ENCODE peak calls at places on chromosomes 5 and 9, in six cellular contexts. Z is SK-N-SH, M is GM23248, U is HCT116, V is MM.1S, B is PC-3. K is an unnamed sample.
A peak's percentile ranks its signal among the peaks of the same experiment; 100 is the strongest.

GRCh38 chr9:126017758-126018157 is 270.6 kb downstream of the PBX3 start:
- DNase-seq in M (no peak), B (no peak), V (no peak), Z (no peak), U (no peak), K (no peak)

GRCh38 chr5:137938358-137939138 is 49.3 kb downstream of the PKD2L2 start:
- DNase-seq in Z (no peak), U (no peak), M (no peak), V (no peak), B (no peak), K (no peak)

GRCh38 chr5:72842816-72843215 is 26.4 kb downstream of the TNPO1 start:
- DNase-seq in Z (no peak), V (no peak), B (peak; percentile 64), U (peak; percentile 32), M (peak; percentile 75), K (peak; percentile 27)

GRCh38 chr9:93620881-93621820 is 44.8 kb downstream of the PHF2 start:
- DNase-seq in Z (no peak), U (no peak), B (no peak), M (no peak), V (no peak), K (no peak)

GRCh38 chr9:13804532-13804931 is 509.4 kb downstream of the NFIB start:
- DNase-seq in M (no peak), U (no peak), Z (no peak), B (peak; percentile 87), V (no peak), K (no peak)

GRCh38 chr9:70480405-70480980 is 66.0 kb upstream of the KLF9 start:
- DNase-seq in V (no peak), U (no peak), B (peak; percentile 14), Z (peak; percentile 57), M (peak; percentile 80), K (peak; percentile 87)

GRCh38 chr9:36487482-36488321 is 85.0 kb upstream of the MELK start:
- DNase-seq in B (peak; percentile 90), M (peak; percentile 97), U (peak; percentile 73), V (peak; percentile 96), Z (peak; percentile 96), K (peak; percentile 98)

GRCh38 chr5:149759563-149759962 is 29.5 kb downstream of the PPARGC1B start:
- DNase-seq in V (no peak), B (no peak), M (no peak), U (no peak), Z (no peak), K (no peak)

GRCh38 chr5:140145818-140146522 is 20.2 kb downstream of the IGIP start:
- DNase-seq in V (peak; percentile 56), M (peak; percentile 94), U (no peak), B (peak; percentile 35), Z (peak; percentile 90), K (peak; percentile 93)

GRCh38 chr9:95831810-95832209 is 43.7 kb upstream of the ERCC6L2 start:
- DNase-seq in V (no peak), U (no peak), M (no peak), Z (no peak), B (no peak), K (no peak)

GRCh38 chr9:131297903-131298302 is 8.4 kb downstream of the PLPP7 start:
- DNase-seq in U (no peak), V (no peak), B (no peak), Z (no peak), M (no peak), K (no peak)

GRCh38 chr5:73381587-73382411 is 66.8 kb downstream of the FOXD1 start:
- DNase-seq in U (no peak), Z (peak; percentile 57), V (no peak), M (peak; percentile 9), B (no peak), K (no peak)

GRCh38 chr5:133612021-133612860 is at the start of gene FSTL4:
- DNase-seq in Z (peak; percentile 82), V (peak; percentile 72), U (no peak), M (no peak), B (peak; percentile 45), K (peak; percentile 68)

GRCh38 chr5:133613184-133613583 is 843 bp upstream of the FSTL4 start:
- DNase-seq in M (no peak), V (no peak), U (no peak), B (no peak), Z (no peak), K (no peak)

GRCh38 chr5:133613743-133614142 is 1.4 kb upstream of the FSTL4 start:
- DNase-seq in M (no peak), B (no peak), U (no peak), Z (no peak), V (no peak), K (no peak)

GRCh38 chr5:133618141-133618540 is 5.8 kb upstream of the FSTL4 start:
- DNase-seq in B (no peak), Z (no peak), M (no peak), U (no peak), V (peak; percentile 54), K (no peak)
- TF ChIP-seq EZH2phosphoT487 in B (no peak), Z (no peak), M (no peak), U (no peak), V (no peak), K (no peak)

DNA sequence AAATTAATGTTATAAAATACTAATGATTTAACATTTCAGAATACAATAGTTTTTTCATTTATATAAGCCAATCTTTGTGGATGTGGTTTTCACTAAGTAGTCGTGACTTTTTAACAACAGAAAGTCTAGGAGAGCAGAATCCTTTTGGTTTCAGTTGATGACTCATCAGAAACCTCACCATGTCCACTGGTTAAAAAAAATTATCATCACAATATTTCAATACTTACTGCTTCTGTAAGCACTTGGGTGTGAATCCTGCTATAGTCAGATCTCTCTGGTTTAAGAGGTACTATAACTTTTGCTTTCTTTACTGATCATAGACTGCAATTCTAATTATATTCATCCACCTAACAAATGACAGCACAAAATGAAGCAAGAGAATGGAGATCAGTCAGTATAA is 77.2 kb downstream of the MRPS30 start:
- DNase-seq in B (peak; percentile 73), V (peak; percentile 86), M (peak; percentile 1), Z (no peak), U (no peak), K (no peak)
- TF ChIP-seq EZH2phosphoT487 in B (no peak), V (no peak), M (no peak), Z (no peak), U (no peak), K (no peak)

GRCh38 chr5:31635446-31635845 is 3.5 kb upstream of the PDZD2 start:
- DNase-seq in Z (no peak), M (no peak), B (no peak), V (no peak), U (no peak), K (no peak)

GRCh38 chr5:31626604-31627234 is 12.2 kb upstream of the PDZD2 start:
- DNase-seq in B (peak; percentile 30), M (no peak), Z (no peak), V (no peak), U (no peak), K (no peak)

GRCh38 chr5:31632460-31632859 is 6.5 kb upstream of the PDZD2 start:
- DNase-seq in B (peak; percentile 65), M (no peak), U (no peak), V (no peak), Z (no peak), K (no peak)

GRCh38 chr5:31626156-31626555 is 12.8 kb upstream of the PDZD2 start:
- DNase-seq in B (peak; percentile 76), U (no peak), V (no peak), M (no peak), Z (peak; percentile 28), K (no peak)

DNA sequence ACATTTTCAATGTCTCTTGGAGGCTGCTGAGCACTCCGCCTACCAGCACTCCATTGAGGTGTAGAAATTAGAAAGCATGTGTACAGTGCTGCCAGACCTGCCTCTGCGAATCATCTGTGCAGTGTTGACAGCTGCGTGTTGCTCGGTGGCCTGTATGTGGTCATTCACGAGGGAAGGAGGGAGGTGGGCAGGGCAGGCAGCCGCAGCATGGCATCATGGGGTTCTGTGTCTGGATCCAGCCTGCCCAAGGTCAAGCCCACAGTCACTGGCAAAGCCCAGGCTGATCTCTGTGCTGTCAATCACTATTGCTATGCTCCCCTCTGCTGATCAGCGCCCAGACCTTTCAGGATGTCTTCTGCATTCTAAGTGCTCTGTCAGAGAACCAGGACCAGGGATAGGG is 8.0 kb upstream of the PDZD2 start:
- DNase-seq in U (no peak), M (no peak), Z (peak; percentile 55), B (no peak), V (no peak), K (no peak)
- TF ChIP-seq EZH2phosphoT487 in U (no peak), M (no peak), Z (no peak), B (no peak), V (no peak), K (no peak)

GRCh38 chr5:133817456-133817855 is 151.0 kb downstream of the C5orf15 start:
- DNase-seq in V (no peak), M (no peak), U (no peak), B (no peak), Z (no peak), K (no peak)

GRCh38 chr5:133816791-133817190 is 151.6 kb downstream of the C5orf15 start:
- DNase-seq in V (peak; percentile 2), B (no peak), M (no peak), U (no peak), Z (no peak), K (no peak)

GRCh38 chr5:133818031-133818431 is 150.4 kb downstream of the C5orf15 start:
- DNase-seq in U (no peak), B (peak; percentile 58), Z (no peak), M (peak; percentile 42), V (peak; percentile 1), K (peak; percentile 66)

GRCh38 chr5:133811168-133811567 is 157.3 kb downstream of the C5orf15 start:
- DNase-seq in B (no peak), M (no peak), V (no peak), U (no peak), Z (no peak), K (no peak)

GRCh38 chr5:133814152-133814551 is 154.3 kb downstream of the C5orf15 start:
- DNase-seq in B (no peak), U (no peak), M (peak; percentile 7), Z (no peak), V (peak; percentile 4), K (no peak)
- TF ChIP-seq EZH2phosphoT487 in B (no peak), U (no peak), M (no peak), Z (no peak), V (no peak), K (no peak)

GRCh38 chr5:44336708-44337107 is 52.5 kb downstream of the FGF10 start:
- DNase-seq in Z (no peak), M (no peak), V (no peak), U (no peak), B (no peak), K (no peak)

GRCh38 chr5:44332360-44332971 is 56.8 kb downstream of the FGF10 start:
- DNase-seq in M (peak; percentile 69), U (peak; percentile 39), V (peak; percentile 58), Z (peak; percentile 8), B (peak; percentile 82), K (peak; percentile 73)

GRCh38 chr5:44329716-44330115 is 59.5 kb downstream of the FGF10 start:
- DNase-seq in Z (no peak), U (no peak), V (no peak), M (no peak), B (no peak), K (no peak)

GRCh38 chr5:44331471-44332079 is 57.6 kb downstream of the FGF10 start:
- DNase-seq in B (no peak), M (no peak), U (no peak), V (no peak), Z (no peak), K (no peak)

GRCh38 chr5:44334622-44335021 is 54.6 kb downstream of the FGF10 start:
- DNase-seq in Z (no peak), U (no peak), M (no peak), B (no peak), V (no peak), K (no peak)
- TF ChIP-seq EZH2phosphoT487 in Z (no peak), U (no peak), M (no peak), B (no peak), V (no peak), K (no peak)

K was measured in hepatocyte.